ENCODE peak calls at places on chromosomes 3 and 15, in five cellular contexts. S is BJ, I is ovary, P is foreskin fibroblast, E is left ventricle myocardium inferior. N is an unnamed sample.

GRCh38 chr3:40398346-40398745 is 11.4 kb downstream of the ENTPD3 start:
- DNase-seq in S (no peak), I (no peak), P (peak), E (no peak), N (no peak)

GRCh38 chr3:55207744-55208143 is 279.4 kb downstream of the WNT5A start:
- DNase-seq in S (no peak), I (no peak), P (no peak), E (no peak), N (no peak)

GRCh38 chr3:71450985-71451560 is 132.5 kb downstream of the FOXP1 start:
- DNase-seq in S (no peak), I (no peak), P (no peak), E (no peak), N (peak)

GRCh38 chr15:45134682-45135604 is 5.1 kb downstream of the DUOX1 start:
- DNase-seq in S (no peak), I (no peak), P (no peak), E (no peak), N (no peak)

GRCh38 chr3:4021162-4021561 is 221.9 kb downstream of the LRRN1 start:
- DNase-seq in S (no peak), I (no peak), P (no peak), E (no peak), N (no peak)

GRCh38 chr3:108461641-108462040 is 48.8 kb downstream of the MYH15 start:
- DNase-seq in S (no peak), I (no peak), P (no peak), E (no peak), N (no peak)

GRCh38 chr3:45417949-45418847 is 29.8 kb downstream of the LARS2 start:
- DNase-seq in S (no peak), I (no peak), P (no peak), E (no peak), N (no peak)

GRCh38 chr3:43185656-43186375 is 79.9 kb upstream of the POMGNT2 start:
- DNase-seq in S (peak), I (no peak), P (peak), E (no peak), N (peak)

GRCh38 chr3:47108546-47108945 is 55.4 kb downstream of the SETD2 start:
- DNase-seq in S (no peak), I (no peak), P (no peak), E (no peak), N (no peak)

GRCh38 chr3:40055361-40055760 is 246.0 kb downstream of the MYRIP start:
- DNase-seq in S (no peak), I (no peak), P (peak), E (no peak), N (no peak)

GRCh38 chr3:136789976-136790375 is 28.9 kb upstream of the SLC35G2 start:
- DNase-seq in S (no peak), I (no peak), P (no peak), E (no peak), N (no peak)

GRCh38 chr15:95860406-95860805 is 470.1 kb upstream of the NR2F2 start:
- DNase-seq in S (no peak), I (no peak), P (no peak), E (no peak), N (no peak)

GRCh38 chr15:95857758-95858157 is 472.7 kb upstream of the NR2F2 start:
- DNase-seq in S (no peak), I (no peak), P (no peak), E (no peak), N (no peak)

GRCh38 chr15:95853350-95853749 is 477.1 kb upstream of the NR2F2 start:
- DNase-seq in S (no peak), I (no peak), P (peak), E (no peak), N (no peak)

DNA sequence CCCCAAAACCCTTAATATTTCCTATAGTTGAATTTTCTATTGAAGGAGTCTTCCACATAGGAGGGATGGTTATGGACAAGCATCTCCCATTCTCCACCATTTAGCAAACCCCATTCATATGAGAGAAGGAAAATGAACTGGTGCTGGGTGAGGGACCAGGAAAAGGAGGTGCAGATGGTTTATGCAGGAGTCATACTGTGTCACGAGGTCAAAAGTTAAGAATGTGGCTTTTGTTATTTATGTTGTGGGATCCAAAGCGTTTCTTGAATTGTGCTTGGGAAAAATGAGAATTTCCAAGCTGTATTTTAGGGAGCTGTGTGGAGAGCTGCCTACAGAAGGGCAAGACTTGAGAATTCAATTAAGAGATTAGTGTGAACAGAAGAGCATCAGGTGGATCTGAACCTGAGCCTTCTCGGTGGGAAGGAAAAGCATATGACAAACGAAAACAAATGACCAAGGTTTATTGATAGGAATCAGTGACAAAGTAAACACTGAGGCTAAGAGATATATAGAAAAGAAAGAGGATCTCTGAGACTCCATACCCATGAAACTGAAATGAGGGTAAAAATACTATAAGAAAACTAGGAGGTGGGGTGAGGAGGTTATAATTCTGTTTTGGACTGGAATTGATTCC is 473.3 kb upstream of the NR2F2 start:
- DNase-seq in S (peak), I (no peak), P (peak), E (no peak), N (no peak)
- H3K4me3 ChIP-seq in S (no peak), I (no peak), P (no peak), E (no peak), N (no peak)

GRCh38 chr3:126113733-126114132 is 29.8 kb upstream of the SLC41A3 start:
- DNase-seq in S (no peak), I (no peak), P (no peak), E (no peak), N (no peak)
- TF ChIP-seq CTCF in S (peak), I (no peak), P (peak), E (peak), N (peak)

DNA sequence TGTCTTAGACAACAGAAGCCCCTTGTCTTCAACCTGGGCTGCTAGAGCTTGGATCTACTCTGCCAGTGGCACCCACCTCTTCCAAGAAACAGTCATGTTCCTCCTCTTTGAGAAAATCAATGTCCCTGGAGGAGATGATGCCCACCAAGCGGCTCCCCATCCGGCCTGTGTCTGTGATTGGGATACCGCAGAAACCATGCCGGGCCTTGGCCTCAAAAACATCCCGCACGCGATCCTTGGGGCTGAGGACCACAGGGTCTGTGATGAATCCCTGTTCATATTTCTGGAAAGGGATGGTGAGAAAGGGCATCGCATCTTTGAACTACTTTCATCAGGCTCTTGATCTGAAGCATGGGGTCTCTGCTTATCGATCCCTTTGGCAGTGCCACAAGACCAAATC is 1.6 kb downstream of the IMPDH2 start:
- DNase-seq in S (no peak), I (no peak), P (no peak), E (no peak), N (no peak)
- H3K4me3 ChIP-seq in S (no peak), I (no peak), P (no peak), E (no peak), N (no peak)

GRCh38 chr3:187713504-187713903 is 11.1 kb upstream of the RTP2 start:
- DNase-seq in S (no peak), I (no peak), P (no peak), E (no peak), N (no peak)

GRCh38 chr3:187706966-187707365 is 4.6 kb upstream of the RTP2 start:
- DNase-seq in S (no peak), I (no peak), P (no peak), E (peak), N (no peak)

GRCh38 chr3:187708696-187709095 is 6.3 kb upstream of the RTP2 start:
- DNase-seq in S (no peak), I (no peak), P (no peak), E (no peak), N (no peak)

GRCh38 chr3:187705164-187705563 is 2.8 kb upstream of the RTP2 start:
- DNase-seq in S (no peak), I (no peak), P (no peak), E (no peak), N (no peak)

GRCh38 chr3:187709155-187709554 is 6.8 kb upstream of the RTP2 start:
- DNase-seq in S (no peak), I (no peak), P (no peak), E (no peak), N (no peak)
- TF ChIP-seq CTCF in S (peak), I (no peak), P (no peak), E (no peak), N (peak)

GRCh38 chr15:63211549-63211948 is 22.1 kb downstream of the RAB8B start:
- DNase-seq in S (no peak), I (no peak), P (no peak), E (no peak), N (no peak)

GRCh38 chr15:63210151-63211051 is 21.0 kb downstream of the RAB8B start:
- DNase-seq in S (no peak), I (no peak), P (no peak), E (no peak), N (peak)

GRCh38 chr15:63218114-63218808 is 28.9 kb downstream of the RAB8B start:
- DNase-seq in S (peak), I (no peak), P (peak), E (no peak), N (no peak)

DNA sequence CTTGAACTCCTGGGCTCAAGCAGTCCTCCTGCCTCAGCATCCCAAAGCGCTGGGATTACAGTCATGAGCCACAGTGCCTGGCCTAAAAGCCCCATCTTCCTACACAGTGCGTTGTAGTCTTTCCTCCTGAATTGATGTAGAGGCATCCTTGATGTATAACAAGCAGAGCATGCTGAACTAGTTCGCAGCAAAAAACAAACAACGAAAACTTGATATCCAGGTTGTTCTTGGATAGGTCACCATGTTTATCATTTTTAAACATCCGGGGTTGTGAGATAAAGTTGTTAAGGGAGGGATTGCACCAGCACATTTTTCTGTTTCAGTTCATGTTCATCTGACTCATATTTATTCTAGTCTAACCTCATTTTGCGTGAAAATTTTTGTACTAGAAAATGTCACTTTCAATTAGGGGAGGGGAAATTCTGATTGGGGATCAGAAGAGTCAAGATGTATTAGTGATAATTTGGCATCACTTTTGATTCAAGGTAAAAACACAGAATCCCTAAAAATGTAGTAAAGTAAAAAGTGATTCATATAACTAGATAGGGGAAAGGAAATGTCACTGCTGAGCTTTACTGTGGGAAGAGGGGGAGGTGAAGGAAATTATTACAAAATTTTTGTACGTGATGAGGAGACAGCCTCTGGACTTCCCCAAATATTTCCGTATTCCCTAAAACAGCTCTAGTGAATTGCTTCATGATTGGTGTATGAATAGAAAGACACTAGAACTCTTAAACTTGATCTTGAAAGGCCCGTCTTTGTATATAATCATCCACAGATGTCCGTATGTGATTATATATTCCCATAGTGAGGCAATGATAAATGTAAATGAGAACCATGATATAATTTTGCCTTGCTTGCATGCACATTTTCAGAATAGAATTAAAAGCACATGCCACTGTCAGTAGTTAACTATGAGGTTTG is 22.9 kb downstream of the RAB8B start:
- DNase-seq in S (peak), I (no peak), P (peak), E (no peak), N (peak)
- H3K4me3 ChIP-seq in S (no peak), I (no peak), P (no peak), E (no peak), N (no peak)

N was measured in AG09309.